ENCODE peak calls at places on chromosome 6, in nine cellular contexts. G is upper lobe of left lung, P is GM12891, T is GM12878, E is SK-N-SH, K is GM23338, M is Panc1, D is HCT116, L is H1. U is an unnamed sample.

GRCh38 chr6:50030777-50031562 is 9.2 kb upstream of the DEFB110 start:
- DNase-seq in D (peak; percentile 46), P (no peak), T (no peak), G (no peak), E (peak; percentile 34), K (peak; percentile 90), L (peak; percentile 38), M (no peak), U (no peak)

GRCh38 chr6:18062733-18063132 is 59.7 kb downstream of the NHLRC1 start:
- DNase-seq in K (no peak), M (no peak), P (no peak), D (no peak), T (no peak), G (no peak), E (no peak), L (no peak), U (no peak)

GRCh38 chr6:46419576-46420002 is 71.7 kb downstream of the RCAN2 start:
- DNase-seq in G (no peak), M (peak; percentile 25), L (no peak), K (peak; percentile 84), D (peak; percentile 60), T (peak; percentile 8), P (peak; percentile 13), E (peak; percentile 27), U (peak; percentile 66)

GRCh38 chr6:5937936-5938706 is 68.6 kb downstream of the NRN1 start:
- DNase-seq in D (no peak), K (peak; percentile 9), L (no peak), T (no peak), E (no peak), M (no peak), P (no peak), G (peak; percentile 51), U (no peak)

GRCh38 chr6:56757585-56757984 is 114.9 kb upstream of the DST start:
- DNase-seq in P (no peak), G (no peak), K (peak; percentile 44), M (peak; percentile 67), L (no peak), T (no peak), D (no peak), E (no peak), U (peak; percentile 64)

GRCh38 chr6:67615796-67616195 is 1019.3 kb upstream of the ADGRB3 start:
- DNase-seq in L (no peak), M (no peak), E (no peak), D (no peak), G (no peak), K (no peak), P (no peak), T (no peak), U (no peak)

GRCh38 chr6:56199956-56200355 is 47.4 kb downstream of the COL21A1 start:
- DNase-seq in M (no peak), D (no peak), P (no peak), G (no peak), K (no peak), E (no peak), L (no peak), T (no peak), U (no peak)

GRCh38 chr6:34234667-34235604 is 1.7 kb upstream of the HMGA1 start:
- DNase-seq in E (no peak), T (no peak), G (peak; percentile 89), M (no peak), P (no peak), D (no peak), L (no peak), K (peak; percentile 98), U (peak; percentile 67)

GRCh38 chr6:13406051-13406477 is 77.7 kb upstream of the TBC1D7 start:
- DNase-seq in L (no peak), K (no peak), P (no peak), M (no peak), G (no peak), E (no peak), T (no peak), D (no peak), U (no peak)

GRCh38 chr6:150033197-150033771 is 8.0 kb upstream of the RAET1L start:
- DNase-seq in P (no peak), G (no peak), D (no peak), T (no peak), L (no peak), K (no peak), E (no peak), M (no peak), U (no peak)

GRCh38 chr6:74654296-74654695 is 551.6 kb downstream of the COL12A1 start:
- DNase-seq in L (no peak), K (no peak), T (no peak), G (no peak), D (no peak), E (no peak), P (no peak), M (no peak), U (no peak)

GRCh38 chr6:68728124-68728523 is 93.0 kb downstream of the ADGRB3 start:
- DNase-seq in T (no peak), K (no peak), M (no peak), L (no peak), G (no peak), D (no peak), E (no peak), P (no peak), U (no peak)

GRCh38 chr6:101259446-101259845 is 134.1 kb upstream of the GRIK2 start:
- DNase-seq in E (no peak), P (no peak), D (no peak), K (no peak), T (no peak), G (no peak), L (no peak), M (no peak), U (no peak)

GRCh38 chr6:18432180-18432579 is 45.0 kb downstream of the RNF144B start:
- DNase-seq in E (no peak), D (no peak), L (no peak), P (no peak), G (no peak), M (peak; percentile 22), K (no peak), T (no peak), U (no peak)

GRCh38 chr6:134607411-134607810 is 289.5 kb upstream of the SGK1 start:
- DNase-seq in G (no peak), P (no peak), D (no peak), T (no peak), L (no peak), E (no peak), M (no peak), K (no peak), U (no peak)

GRCh38 chr6:89644864-89645263 is 6.3 kb upstream of the LYRM2 start:
- DNase-seq in K (no peak), L (no peak), T (no peak), M (no peak), P (no peak), D (no peak), G (no peak), E (no peak), U (no peak)

GRCh38 chr6:8085053-8085511 is 17.3 kb downstream of the EEF1E1 start:
- DNase-seq in L (no peak), E (no peak), T (no peak), M (no peak), K (no peak), D (peak; percentile 88), G (no peak), P (no peak), U (no peak)

GRCh38 chr6:20202699-20203302 is 9.5 kb downstream of the MBOAT1 start:
- DNase-seq in T (no peak), E (no peak), L (no peak), P (no peak), K (no peak), M (no peak), D (no peak), G (no peak), U (no peak)
- TF ChIP-seq POLR2AphosphoS5 in T (no peak), E (no peak), L (no peak), P (no peak), K (no peak), M (no peak), D (no peak), G (no peak), U (no peak)

DNA sequence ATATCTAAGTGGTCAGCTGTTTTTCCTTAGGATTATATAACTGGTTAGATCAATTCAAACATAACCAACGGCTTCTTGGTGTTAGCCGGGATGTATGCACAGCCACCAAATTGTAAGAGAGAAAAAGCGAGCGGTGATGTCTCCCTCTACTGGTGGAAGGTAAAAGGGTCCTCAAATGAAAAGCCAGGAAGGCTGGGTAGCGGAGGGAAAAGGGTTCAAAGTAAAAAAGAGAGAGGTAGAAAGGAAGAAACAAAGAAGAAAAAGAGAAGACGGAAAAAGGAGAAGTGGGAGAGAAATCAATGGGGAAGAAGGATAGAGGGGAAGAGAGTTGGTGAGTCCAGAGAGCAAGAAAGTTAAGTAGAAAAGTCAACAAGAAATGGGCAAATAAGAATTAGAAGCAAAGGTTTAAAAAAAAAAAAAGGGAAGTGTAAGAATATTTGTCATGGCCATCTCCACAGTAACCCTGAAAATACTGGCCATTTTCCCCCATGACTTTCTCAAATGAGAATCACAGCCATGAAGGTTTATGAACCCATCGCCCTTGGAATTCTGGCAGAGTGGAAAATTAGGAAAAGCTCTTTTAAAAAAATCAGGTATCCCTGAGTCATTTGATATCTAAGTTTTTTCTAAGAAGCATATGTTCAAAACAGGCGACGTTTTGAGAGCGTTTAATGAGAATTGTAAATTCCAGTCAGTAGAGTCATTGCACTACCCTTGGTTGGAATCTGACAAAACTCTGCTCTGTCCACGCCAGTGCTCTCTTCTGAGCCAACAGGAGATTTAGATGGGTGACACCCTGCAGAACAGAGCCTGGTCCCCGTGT is 155.6 kb upstream of the SNX9 start:
- DNase-seq in G (no peak), K (peak; percentile 85), P (peak; percentile 59), D (peak; percentile 53), T (peak; percentile 36), L (no peak), E (peak; percentile 77), M (peak; percentile 57), U (peak; percentile 72)
- TF ChIP-seq POLR2AphosphoS5 in G (no peak), K (no peak), P (no peak), D (no peak), T (no peak), L (no peak), E (no peak), M (no peak), U (no peak)

GRCh38 chr6:31952140-31952805 is 6.4 kb downstream of the CFB start:
- DNase-seq in K (peak; percentile 73), P (no peak), T (no peak), L (no peak), M (no peak), G (no peak), D (no peak), E (peak; percentile 75), U (peak; percentile 76)
- TF ChIP-seq POLR2AphosphoS5 in K (no peak), P (no peak), T (no peak), L (no peak), M (no peak), G (no peak), D (no peak), E (no peak), U (no peak)

DNA sequence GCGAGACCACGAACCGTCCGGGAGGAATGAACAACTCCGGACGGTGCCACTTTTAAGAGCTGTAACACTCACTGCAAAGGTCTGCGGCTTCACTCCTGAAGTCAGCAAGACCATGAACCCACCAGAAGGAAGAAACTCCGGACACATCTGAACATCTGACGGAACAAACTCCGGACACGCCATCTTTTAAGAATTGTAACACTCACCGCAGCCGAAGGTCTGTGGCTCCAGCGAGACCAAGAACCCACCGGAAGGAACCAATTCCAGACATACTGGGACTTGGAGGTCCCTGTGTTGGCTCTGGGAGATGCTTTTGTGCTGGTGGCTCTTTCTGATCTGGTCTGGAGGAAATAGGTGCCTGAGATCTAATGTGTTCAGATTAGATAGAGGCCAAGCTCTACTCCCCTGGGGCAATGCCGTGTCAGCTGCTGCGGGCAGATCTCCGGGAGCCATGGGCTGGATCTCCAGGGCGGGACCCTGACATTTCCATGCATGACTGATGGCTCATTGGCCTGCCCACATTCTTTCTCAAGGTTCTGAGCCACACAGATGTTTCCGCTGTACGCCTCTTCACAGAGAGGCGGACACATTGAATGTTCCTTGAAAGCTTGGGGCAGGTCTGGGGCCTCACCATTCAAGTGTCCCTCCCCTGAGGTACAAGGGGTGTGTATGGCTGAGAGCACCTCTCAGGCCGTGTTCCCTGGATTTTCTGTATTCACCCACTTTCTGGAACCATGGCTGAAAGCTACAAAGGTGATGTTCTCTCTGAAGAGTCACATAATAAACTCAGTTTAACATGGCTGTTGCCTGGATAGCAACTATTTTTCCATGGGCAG is 29.3 kb downstream of the GMPR start:
- DNase-seq in E (no peak), K (no peak), T (no peak), L (no peak), M (no peak), G (no peak), P (peak; percentile 26), D (no peak), U (no peak)
- TF ChIP-seq POLR2AphosphoS5 in E (no peak), K (no peak), T (no peak), L (no peak), M (no peak), G (no peak), P (no peak), D (no peak), U (no peak)